ENCODE peak calls at places on chromosome 14, in seven cellular contexts. J is Caki2, X is neural crest cell, L is colonic mucosa, N is tibial artery, A is frontal cortex, K is posterior cingulate gyrus. D is an unnamed sample.

GRCh38 chr14:24258119-24258518 is 4.9 kb downstream of the TGM1 start:
- DNase-seq in J (no peak), N (no peak), X (no peak), L (no peak), A (no peak), K (peak; percentile 23), D (no peak)

GRCh38 chr14:35331605-35332516 is 39.7 kb downstream of the PSMA6 start:
- DNase-seq in L (peak; percentile 80), A (no peak), K (peak; percentile 67), N (no peak), X (no peak), J (peak; percentile 24), D (peak; percentile 86)

GRCh38 chr14:55052259-55052930 is 948 bp downstream of the MAPK1IP1L start:
- DNase-seq in A (no peak), J (no peak), N (no peak), X (no peak), L (no peak), K (no peak), D (no peak)

GRCh38 chr14:80636071-80636470 is 305.5 kb downstream of the CEP128 start:
- DNase-seq in X (no peak), A (no peak), N (no peak), J (no peak), K (no peak), L (no peak), D (no peak)

GRCh38 chr14:97315790-97316189 is 518.6 kb downstream of the VRK1 start:
- DNase-seq in L (no peak), J (no peak), A (no peak), N (no peak), X (no peak), K (no peak), D (no peak)

GRCh38 chr14:71451501-71451900 is 480.7 kb upstream of the RGS6 start:
- DNase-seq in A (no peak), X (no peak), L (no peak), N (no peak), J (no peak), K (no peak), D (no peak)

GRCh38 chr14:99737451-99737951 is 53.4 kb downstream of the CYP46A1 start:
- DNase-seq in A (no peak), L (peak; percentile 41), X (no peak), K (peak; percentile 90), N (peak; percentile 76), J (peak; percentile 53), D (peak; percentile 20)

GRCh38 chr14:53952533-53952932 is 4.1 kb downstream of the BMP4 start:
- DNase-seq in A (no peak), N (peak; percentile 50), J (no peak), X (no peak), L (peak; percentile 21), K (no peak), D (no peak)

GRCh38 chr14:34052658-34053014 is 101.8 kb upstream of the EGLN3 start:
- DNase-seq in L (peak; percentile 26), K (no peak), A (no peak), N (peak; percentile 26), X (no peak), J (peak; percentile 53), D (no peak)

GRCh38 chr14:54686219-54686870 is 119.4 kb downstream of the SAMD4A start:
- DNase-seq in K (no peak), X (no peak), J (no peak), A (no peak), L (peak; percentile 30), N (peak; percentile 86), D (no peak)

GRCh38 chr14:78135450-78135891 is 34.7 kb upstream of the NRXN3 start:
- DNase-seq in A (no peak), J (peak; percentile 83), X (no peak), N (no peak), L (no peak), K (no peak), D (no peak)

D was measured in small intestine.